ENCODE peak calls at places on chromosomes 5 and 9, in six cellular contexts. U is AG09309, Z is dorsolateral prefrontal cortex, G is brain microvascular endothelial cell, N is fibroblast of mammary gland, W is ascending aorta. X is an unnamed sample.

GRCh38 chr5:113487411-113487778 is 858 bp downstream of the MCC start:
- DNase-seq in U (no peak), Z (no peak), G (no peak), N (peak; percentile 7), W (no peak), X (peak; percentile 35)

GRCh38 chr9:129630967-129631672 is 5.2 kb downstream of the NTMT1 start:
- DNase-seq in U (no peak), Z (no peak), G (peak; percentile 43), N (peak; percentile 65), W (no peak), X (peak; percentile 59)

GRCh38 chr9:14198544-14199510 is 115.1 kb downstream of the NFIB start:
- DNase-seq in U (no peak), Z (no peak), G (peak; percentile 63), N (peak; percentile 79), W (peak; percentile 73), X (peak; percentile 62)

GRCh38 chr5:31066655-31067328 is 126.7 kb upstream of the CDH6 start:
- DNase-seq in U (peak; percentile 35), Z (no peak), G (peak; percentile 49), N (no peak), W (no peak), X (peak; percentile 3)

GRCh38 chr5:171816666-171817065 is 31.0 kb downstream of the SMIM23 start:
- DNase-seq in U (no peak), Z (no peak), G (no peak), N (no peak), W (no peak), X (no peak)

GRCh38 chr5:52915176-52915875 is 73.8 kb upstream of the ITGA2 start:
- DNase-seq in U (peak; percentile 46), Z (no peak), G (peak; percentile 76), N (peak; percentile 79), W (no peak), X (peak; percentile 87)

GRCh38 chr5:127353761-127354160 is 63.2 kb downstream of the MEGF10 start:
- DNase-seq in U (no peak), Z (no peak), G (no peak), N (no peak), W (no peak), X (no peak)

GRCh38 chr9:113233146-113233545 is 11.8 kb downstream of the SLC31A1 start:
- DNase-seq in U (no peak), Z (no peak), G (no peak), N (no peak), W (no peak), X (no peak)

GRCh38 chr5:146447734-146448380 is 724 bp downstream of the TCERG1 start:
- DNase-seq in U (peak; percentile 20), Z (peak; percentile 54), G (peak; percentile 39), N (peak; percentile 64), W (no peak), X (peak; percentile 36)

GRCh38 chr9:76090330-76090729 is 199.9 kb downstream of the PCSK5 start:
- DNase-seq in U (no peak), Z (no peak), G (no peak), N (no peak), W (no peak), X (no peak)

GRCh38 chr9:133774799-133775198 is 36.6 kb upstream of the SARDH start:
- DNase-seq in U (no peak), Z (no peak), G (no peak), N (no peak), W (no peak), X (no peak)

GRCh38 chr5:68711311-68712200 is 382.3 kb upstream of the SLC30A5 start:
- DNase-seq in U (no peak), Z (peak; percentile 66), G (no peak), N (no peak), W (no peak), X (no peak)

GRCh38 chr5:522899-523657 is 1.2 kb downstream of the SLC9A3 start:
- DNase-seq in U (no peak), Z (no peak), G (no peak), N (no peak), W (no peak), X (no peak)

GRCh38 chr9:33676746-33677505 is 118.4 kb upstream of the PRSS3 start:
- DNase-seq in U (no peak), Z (peak; percentile 67), G (no peak), N (no peak), W (no peak), X (peak; percentile 17)

GRCh38 chr5:180817847-180818246 is 15.2 kb upstream of the MGAT1 start:
- DNase-seq in U (no peak), Z (no peak), G (no peak), N (no peak), W (peak; percentile 58), X (no peak)

GRCh38 chr5:43313854-43314457 is 744 bp upstream of the HMGCS1 start:
- DNase-seq in U (no peak), Z (no peak), G (no peak), N (peak; percentile 57), W (no peak), X (no peak)

GRCh38 chr9:137488330-137488653 is 29.2 kb upstream of the NSMF start:
- DNase-seq in U (no peak), Z (peak; percentile 35), G (no peak), N (no peak), W (no peak), X (no peak)

GRCh38 chr9:129550199-129550839 is 70.6 kb downstream of the C9orf50 start:
- DNase-seq in U (peak; percentile 17), Z (peak; percentile 90), G (peak; percentile 42), N (peak; percentile 49), W (peak; percentile 93), X (peak; percentile 89)

GRCh38 chr9:26375448-26375847 is 517.2 kb downstream of the CAAP1 start:
- DNase-seq in U (no peak), Z (no peak), G (no peak), N (peak; percentile 2), W (no peak), X (peak; percentile 69)

GRCh38 chr9:92242115-92242778 is 51.2 kb downstream of the IARS1 start:
- DNase-seq in U (peak; percentile 57), Z (no peak), G (peak; percentile 85), N (peak; percentile 97), W (no peak), X (peak; percentile 93)

GRCh38 chr9:5644522-5644921 is 15.6 kb downstream of the RIC1 start:
- DNase-seq in U (no peak), Z (no peak), G (no peak), N (peak; percentile 12), W (no peak), X (no peak)

GRCh38 chr5:67960939-67961338 is 254.6 kb upstream of the PIK3R1 start:
- DNase-seq in U (no peak), Z (no peak), G (no peak), N (no peak), W (no peak), X (no peak)

GRCh38 chr5:157649091-157649490 is 3.1 kb downstream of the SOX30 start:
- DNase-seq in U (no peak), Z (no peak), G (no peak), N (no peak), W (no peak), X (no peak)

GRCh38 chr9:20838218-20838617 is 154.2 kb downstream of the FOCAD start:
- DNase-seq in U (peak; percentile 13), Z (no peak), G (no peak), N (peak; percentile 37), W (no peak), X (peak; percentile 42)

GRCh38 chr5:123807177-123807900 is 295.4 kb downstream of the CSNK1G3 start:
- DNase-seq in U (no peak), Z (no peak), G (no peak), N (no peak), W (no peak), X (no peak)

GRCh38 chr5:151184316-151185042 is 26.9 kb upstream of the ANXA6 start:
- DNase-seq in U (no peak), Z (no peak), G (no peak), N (no peak), W (no peak), X (no peak)

GRCh38 chr9:107178302-107178701 is 104.8 kb upstream of the RAD23B start:
- DNase-seq in U (no peak), Z (no peak), G (no peak), N (peak; percentile 38), W (no peak), X (no peak)

GRCh38 chr5:142219146-142219545 is 105.7 kb downstream of the SPRY4 start:
- DNase-seq in U (no peak), Z (no peak), G (no peak), N (no peak), W (no peak), X (no peak)

GRCh38 chr5:142213077-142213476 is 104.5 kb downstream of the NDFIP1 start:
- DNase-seq in U (no peak), Z (no peak), G (no peak), N (no peak), W (no peak), X (no peak)

GRCh38 chr5:142211013-142211412 is 102.4 kb downstream of the NDFIP1 start:
- DNase-seq in U (no peak), Z (no peak), G (no peak), N (no peak), W (no peak), X (no peak)

GRCh38 chr5:142211918-142212317 is 103.3 kb downstream of the NDFIP1 start:
- DNase-seq in U (no peak), Z (no peak), G (no peak), N (no peak), W (no peak), X (no peak)

GRCh38 chr5:142215915-142216681 is 107.5 kb downstream of the NDFIP1 start:
- DNase-seq in U (peak; percentile 97), Z (no peak), G (peak; percentile 97), N (peak; percentile 99), W (peak; percentile 92), X (peak; percentile 99)
- H3K4me3 ChIP-seq in U (peak overlapping the region; percentile 7), Z (no peak overlapping the region), G (no peak overlapping the region), N (peak overlapping the region; percentile 6), W (peak overlapping the region; percentile 4), X (no peak overlapping the region)

DNA sequence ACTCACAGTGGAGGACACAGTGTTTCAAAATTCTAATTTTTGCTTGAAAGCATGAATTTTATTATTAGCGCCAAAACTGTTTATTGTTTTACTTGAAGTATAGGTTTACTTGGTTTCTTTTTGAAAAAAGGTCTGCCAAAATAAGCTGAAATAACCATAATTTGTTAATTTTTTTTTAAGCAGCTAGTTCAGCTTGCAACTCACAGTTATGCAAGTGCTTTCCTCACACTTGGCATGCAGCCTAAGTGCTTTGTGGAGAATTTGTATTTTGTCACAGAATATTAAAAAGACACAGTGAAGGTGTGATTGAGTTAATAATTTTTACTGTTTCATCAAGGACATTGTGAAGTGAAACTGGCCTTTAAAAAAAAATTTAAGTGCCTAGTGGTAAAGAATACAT is 21.6 kb downstream of the PBX3 start:
- DNase-seq in U (no peak), Z (no peak), G (no peak), N (no peak), W (no peak), X (no peak)
- TF ChIP-seq CTCF in U (no peak), Z (no peak), G (no peak), N (no peak), W (no peak), X (no peak)

DNA sequence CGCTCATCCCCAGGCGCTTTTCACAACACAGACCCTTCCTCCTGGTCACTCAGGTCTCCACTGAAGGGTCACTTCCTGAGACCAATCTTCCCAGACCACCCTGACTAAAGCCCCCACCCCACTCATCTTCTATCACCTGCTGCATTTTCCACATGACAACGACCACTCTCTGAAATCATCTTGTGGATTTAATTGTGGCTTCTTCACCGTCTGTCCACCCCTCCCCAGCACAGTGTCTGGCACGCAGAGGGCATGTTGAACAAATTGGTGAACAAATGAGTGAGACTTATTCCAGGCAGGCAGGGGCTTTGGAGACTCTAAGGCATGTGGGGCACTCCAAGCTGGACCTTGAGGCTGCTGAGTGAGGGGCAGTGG is 8.8 kb downstream of the BARX1 start:
- DNase-seq in U (no peak), Z (no peak), G (no peak), N (no peak), W (no peak), X (no peak)
- H3K4me3 ChIP-seq in U (no peak overlapping the region), Z (no peak overlapping the region), G (no peak overlapping the region), N (no peak overlapping the region), W (peak overlapping the region; percentile 58), X (no peak overlapping the region)

GRCh38 chr9:98383758-98384157 is 128.3 kb upstream of the TBC1D2 start:
- DNase-seq in U (no peak), Z (no peak), G (peak; percentile 28), N (peak; percentile 31), W (no peak), X (no peak)
- TF ChIP-seq CTCF in U (peak; percentile 45), Z (no peak), G (peak; percentile 54), N (peak; percentile 31), W (no peak), X (peak; percentile 32)

X was measured in astrocyte of the spinal cord.